ENCODE peak calls at places on chromosome 14, in ten cellular contexts. One of them, this sample, is unnamed.
A peak's percentile ranks its signal among the peaks of the same experiment; 100 is the strongest.

GRCh38 chr14:49679271-49679670 is 8.7 kb downstream of the POLE2 start:
- DNase-seq in MG63: no peak
- DNase-seq in putamen: no peak
- DNase-seq in activated T-cell treated with anti-CD3 and anti-CD28 coated beads for 1 hour: no peak
- DNase-seq in mucosa of gallbladder: no peak
- DNase-seq in NCI-H526: no peak
- DNase-seq in HTR-8/SVneo: no peak
- DNase-seq in Right ventricle myocardium superior: no peak
- DNase-seq in cardiac fibroblast: no peak
- DNase-seq in GM12892: no peak
- DNase-seq in this sample: no peak

GRCh38 chr14:86712176-86712575 is 1182.2 kb downstream of the FLRT2 start:
- DNase-seq in MG63: no peak
- DNase-seq in putamen: no peak
- DNase-seq in activated T-cell treated with anti-CD3 and anti-CD28 coated beads for 1 hour: no peak
- DNase-seq in mucosa of gallbladder: no peak
- DNase-seq in NCI-H526: no peak
- DNase-seq in HTR-8/SVneo: no peak
- DNase-seq in Right ventricle myocardium superior: no peak
- DNase-seq in cardiac fibroblast: peak; percentile 9
- DNase-seq in GM12892: no peak
- DNase-seq in this sample: no peak

GRCh38 chr14:101200008-101200649 is 296.6 kb upstream of the RTL1 start:
- DNase-seq in MG63: no peak
- DNase-seq in putamen: no peak
- DNase-seq in activated T-cell treated with anti-CD3 and anti-CD28 coated beads for 1 hour: no peak
- DNase-seq in mucosa of gallbladder: no peak
- DNase-seq in NCI-H526: no peak
- DNase-seq in HTR-8/SVneo: no peak
- DNase-seq in Right ventricle myocardium superior: no peak
- DNase-seq in cardiac fibroblast: no peak
- DNase-seq in GM12892: no peak
- DNase-seq in this sample: no peak

GRCh38 chr14:100587248-100587762 is at the start of gene BEGAIN:
- DNase-seq in MG63: no peak
- DNase-seq in putamen: no peak
- DNase-seq in activated T-cell treated with anti-CD3 and anti-CD28 coated beads for 1 hour: no peak
- DNase-seq in mucosa of gallbladder: no peak
- DNase-seq in NCI-H526: no peak
- DNase-seq in HTR-8/SVneo: no peak
- DNase-seq in Right ventricle myocardium superior: peak; percentile 16
- DNase-seq in cardiac fibroblast: no peak
- DNase-seq in GM12892: no peak
- DNase-seq in this sample: no peak

GRCh38 chr14:44846232-44846824 is 115.4 kb downstream of the KLHL28 start:
- DNase-seq in MG63: no peak
- DNase-seq in putamen: peak; percentile 39
- DNase-seq in activated T-cell treated with anti-CD3 and anti-CD28 coated beads for 1 hour: no peak
- DNase-seq in mucosa of gallbladder: peak; percentile 11
- DNase-seq in NCI-H526: peak; percentile 35
- DNase-seq in HTR-8/SVneo: peak; percentile 34
- DNase-seq in Right ventricle myocardium superior: no peak
- DNase-seq in cardiac fibroblast: peak; percentile 67
- DNase-seq in GM12892: no peak
- DNase-seq in this sample: peak; percentile 8

GRCh38 chr14:66359500-66359899 is 126.7 kb upstream of the CCDC196 start:
- DNase-seq in MG63: no peak
- DNase-seq in putamen: peak; percentile 58
- DNase-seq in activated T-cell treated with anti-CD3 and anti-CD28 coated beads for 1 hour: peak; percentile 1
- DNase-seq in mucosa of gallbladder: no peak
- DNase-seq in NCI-H526: peak; percentile 72
- DNase-seq in HTR-8/SVneo: peak; percentile 78
- DNase-seq in Right ventricle myocardium superior: no peak
- DNase-seq in cardiac fibroblast: peak; percentile 81
- DNase-seq in GM12892: peak; percentile 7
- DNase-seq in this sample: no peak

GRCh38 chr14:92987713-92988510 is 65.0 kb downstream of the CHGA start:
- DNase-seq in MG63: no peak
- DNase-seq in putamen: no peak
- DNase-seq in activated T-cell treated with anti-CD3 and anti-CD28 coated beads for 1 hour: no peak
- DNase-seq in mucosa of gallbladder: no peak
- DNase-seq in NCI-H526: peak; percentile 78
- DNase-seq in HTR-8/SVneo: no peak
- DNase-seq in Right ventricle myocardium superior: peak; percentile 34
- DNase-seq in cardiac fibroblast: no peak
- DNase-seq in GM12892: no peak
- DNase-seq in this sample: no peak

GRCh38 chr14:100467939-100468338 is 119.3 kb downstream of the BEGAIN start:
- DNase-seq in MG63: no peak
- DNase-seq in putamen: no peak
- DNase-seq in activated T-cell treated with anti-CD3 and anti-CD28 coated beads for 1 hour: no peak
- DNase-seq in mucosa of gallbladder: no peak
- DNase-seq in NCI-H526: no peak
- DNase-seq in HTR-8/SVneo: no peak
- DNase-seq in Right ventricle myocardium superior: no peak
- DNase-seq in cardiac fibroblast: no peak
- DNase-seq in GM12892: no peak
- DNase-seq in this sample: no peak

GRCh38 chr14:38197761-38198345 is 9.9 kb upstream of the SSTR1 start:
- DNase-seq in MG63: no peak
- DNase-seq in putamen: no peak
- DNase-seq in activated T-cell treated with anti-CD3 and anti-CD28 coated beads for 1 hour: no peak
- DNase-seq in mucosa of gallbladder: no peak
- DNase-seq in NCI-H526: no peak
- DNase-seq in HTR-8/SVneo: no peak
- DNase-seq in Right ventricle myocardium superior: no peak
- DNase-seq in cardiac fibroblast: no peak
- DNase-seq in GM12892: no peak
- DNase-seq in this sample: no peak

GRCh38 chr14:75794615-75795038 is 133.6 kb downstream of the TTLL5 start:
- DNase-seq in MG63: peak; percentile 8
- DNase-seq in putamen: peak; percentile 23
- DNase-seq in activated T-cell treated with anti-CD3 and anti-CD28 coated beads for 1 hour: no peak
- DNase-seq in mucosa of gallbladder: no peak
- DNase-seq in NCI-H526: no peak
- DNase-seq in HTR-8/SVneo: peak; percentile 30
- DNase-seq in Right ventricle myocardium superior: no peak
- DNase-seq in cardiac fibroblast: peak; percentile 91
- DNase-seq in GM12892: no peak
- DNase-seq in this sample: no peak

GRCh38 chr14:43475762-43476161 is 1031.3 kb downstream of the FSCB start:
- DNase-seq in MG63: no peak
- DNase-seq in putamen: no peak
- DNase-seq in activated T-cell treated with anti-CD3 and anti-CD28 coated beads for 1 hour: no peak
- DNase-seq in mucosa of gallbladder: no peak
- DNase-seq in NCI-H526: no peak
- DNase-seq in HTR-8/SVneo: no peak
- DNase-seq in Right ventricle myocardium superior: no peak
- DNase-seq in cardiac fibroblast: no peak
- DNase-seq in GM12892: no peak
- DNase-seq in this sample: no peak

GRCh38 chr14:24378981-24379906 is 11.3 kb downstream of the NFATC4 start:
- DNase-seq in MG63: no peak
- DNase-seq in putamen: no peak
- DNase-seq in activated T-cell treated with anti-CD3 and anti-CD28 coated beads for 1 hour: no peak
- DNase-seq in mucosa of gallbladder: no peak
- DNase-seq in NCI-H526: no peak
- DNase-seq in HTR-8/SVneo: no peak
- DNase-seq in Right ventricle myocardium superior: no peak
- DNase-seq in cardiac fibroblast: no peak
- DNase-seq in GM12892: no peak
- DNase-seq in this sample: no peak

GRCh38 chr14:103220982-103221641 is 97.9 kb downstream of the TNFAIP2 start:
- DNase-seq in MG63: no peak
- DNase-seq in putamen: no peak
- DNase-seq in activated T-cell treated with anti-CD3 and anti-CD28 coated beads for 1 hour: no peak
- DNase-seq in mucosa of gallbladder: no peak
- DNase-seq in NCI-H526: no peak
- DNase-seq in HTR-8/SVneo: no peak
- DNase-seq in Right ventricle myocardium superior: no peak
- DNase-seq in cardiac fibroblast: peak; percentile 12
- DNase-seq in GM12892: no peak
- DNase-seq in this sample: no peak

GRCh38 chr14:102046337-102047278 is 40.2 kb downstream of the HSP90AA1 start:
- DNase-seq in MG63: no peak
- DNase-seq in putamen: peak; percentile 57
- DNase-seq in activated T-cell treated with anti-CD3 and anti-CD28 coated beads for 1 hour: no peak
- DNase-seq in mucosa of gallbladder: peak; percentile 81
- DNase-seq in NCI-H526: peak; percentile 88
- DNase-seq in HTR-8/SVneo: peak; percentile 27
- DNase-seq in Right ventricle myocardium superior: peak; percentile 89
- DNase-seq in cardiac fibroblast: peak; percentile 73
- DNase-seq in GM12892: no peak
- DNase-seq in this sample: peak; percentile 69

GRCh38 chr14:68322970-68323620 is 469.8 kb downstream of the ZFP36L1 start:
- DNase-seq in MG63: no peak
- DNase-seq in putamen: no peak
- DNase-seq in activated T-cell treated with anti-CD3 and anti-CD28 coated beads for 1 hour: no peak
- DNase-seq in mucosa of gallbladder: no peak
- DNase-seq in NCI-H526: no peak
- DNase-seq in HTR-8/SVneo: no peak
- DNase-seq in Right ventricle myocardium superior: no peak
- DNase-seq in cardiac fibroblast: no peak
- DNase-seq in GM12892: no peak
- DNase-seq in this sample: no peak

GRCh38 chr14:72975776-72976175 is 49.5 kb downstream of the DCAF4 start:
- DNase-seq in MG63: no peak
- DNase-seq in putamen: no peak
- DNase-seq in activated T-cell treated with anti-CD3 and anti-CD28 coated beads for 1 hour: no peak
- DNase-seq in mucosa of gallbladder: no peak
- DNase-seq in NCI-H526: no peak
- DNase-seq in HTR-8/SVneo: no peak
- DNase-seq in Right ventricle myocardium superior: no peak
- DNase-seq in cardiac fibroblast: no peak
- DNase-seq in GM12892: no peak
- DNase-seq in this sample: no peak

GRCh38 chr14:21940887-21941855 is 267.6 kb upstream of the OR4E1 start:
- DNase-seq in MG63: no peak
- DNase-seq in putamen: no peak
- DNase-seq in activated T-cell treated with anti-CD3 and anti-CD28 coated beads for 1 hour: peak; percentile 10
- DNase-seq in mucosa of gallbladder: no peak
- DNase-seq in NCI-H526: no peak
- DNase-seq in HTR-8/SVneo: no peak
- DNase-seq in Right ventricle myocardium superior: no peak
- DNase-seq in cardiac fibroblast: peak; percentile 0
- DNase-seq in GM12892: no peak
- DNase-seq in this sample: no peak

GRCh38 chr14:50964683-50965390 is 20.6 kb upstream of the PYGL start:
- DNase-seq in MG63: peak; percentile 12
- DNase-seq in putamen: peak; percentile 29
- DNase-seq in activated T-cell treated with anti-CD3 and anti-CD28 coated beads for 1 hour: no peak
- DNase-seq in mucosa of gallbladder: peak; percentile 65
- DNase-seq in NCI-H526: no peak
- DNase-seq in HTR-8/SVneo: peak; percentile 58
- DNase-seq in Right ventricle myocardium superior: no peak
- DNase-seq in cardiac fibroblast: peak; percentile 97
- DNase-seq in GM12892: no peak
- DNase-seq in this sample: no peak

GRCh38 chr14:51202914-51203665 is 37.0 kb upstream of the TMX1 start:
- DNase-seq in MG63: no peak
- DNase-seq in putamen: no peak
- DNase-seq in activated T-cell treated with anti-CD3 and anti-CD28 coated beads for 1 hour: no peak
- DNase-seq in mucosa of gallbladder: no peak
- DNase-seq in NCI-H526: no peak
- DNase-seq in HTR-8/SVneo: no peak
- DNase-seq in Right ventricle myocardium superior: no peak
- DNase-seq in cardiac fibroblast: no peak
- DNase-seq in GM12892: no peak
- DNase-seq in this sample: no peak

GRCh38 chr14:104314251-104314941 is 176.0 kb downstream of the KIF26A start:
- DNase-seq in MG63: no peak
- DNase-seq in putamen: no peak
- DNase-seq in activated T-cell treated with anti-CD3 and anti-CD28 coated beads for 1 hour: no peak
- DNase-seq in mucosa of gallbladder: no peak
- DNase-seq in NCI-H526: peak; percentile 79
- DNase-seq in HTR-8/SVneo: no peak
- DNase-seq in Right ventricle myocardium superior: peak; percentile 24
- DNase-seq in cardiac fibroblast: no peak
- DNase-seq in GM12892: no peak
- DNase-seq in this sample: no peak

GRCh38 chr14:99664636-99665273 is 19.3 kb upstream of the CYP46A1 start:
- DNase-seq in MG63: no peak
- DNase-seq in putamen: no peak
- DNase-seq in activated T-cell treated with anti-CD3 and anti-CD28 coated beads for 1 hour: no peak
- DNase-seq in mucosa of gallbladder: no peak
- DNase-seq in NCI-H526: no peak
- DNase-seq in HTR-8/SVneo: no peak
- DNase-seq in Right ventricle myocardium superior: no peak
- DNase-seq in cardiac fibroblast: no peak
- DNase-seq in GM12892: no peak
- DNase-seq in this sample: no peak

GRCh38 chr14:58969951-58970751 is 218.3 kb upstream of the DAAM1 start:
- DNase-seq in MG63: no peak
- DNase-seq in putamen: no peak
- DNase-seq in activated T-cell treated with anti-CD3 and anti-CD28 coated beads for 1 hour: no peak
- DNase-seq in mucosa of gallbladder: no peak
- DNase-seq in NCI-H526: no peak
- DNase-seq in HTR-8/SVneo: no peak
- DNase-seq in Right ventricle myocardium superior: no peak
- DNase-seq in cardiac fibroblast: peak; percentile 6
- DNase-seq in GM12892: no peak
- DNase-seq in this sample: no peak

GRCh38 chr14:49926803-49927202 is 33.9 kb downstream of the ARF6 start:
- DNase-seq in MG63: no peak
- DNase-seq in putamen: no peak
- DNase-seq in activated T-cell treated with anti-CD3 and anti-CD28 coated beads for 1 hour: no peak
- DNase-seq in mucosa of gallbladder: no peak
- DNase-seq in NCI-H526: no peak
- DNase-seq in HTR-8/SVneo: no peak
- DNase-seq in Right ventricle myocardium superior: no peak
- DNase-seq in cardiac fibroblast: no peak
- DNase-seq in GM12892: no peak
- DNase-seq in this sample: no peak

GRCh38 chr14:85584481-85584880 is 54.5 kb downstream of the FLRT2 start:
- DNase-seq in MG63: no peak
- DNase-seq in putamen: no peak
- DNase-seq in activated T-cell treated with anti-CD3 and anti-CD28 coated beads for 1 hour: no peak
- DNase-seq in mucosa of gallbladder: no peak
- DNase-seq in NCI-H526: no peak
- DNase-seq in HTR-8/SVneo: no peak
- DNase-seq in Right ventricle myocardium superior: no peak
- DNase-seq in cardiac fibroblast: no peak
- DNase-seq in GM12892: no peak
- DNase-seq in this sample: no peak

GRCh38 chr14:84937449-84937848 is 592.5 kb upstream of the FLRT2 start:
- DNase-seq in MG63: no peak
- DNase-seq in putamen: no peak
- DNase-seq in activated T-cell treated with anti-CD3 and anti-CD28 coated beads for 1 hour: no peak
- DNase-seq in mucosa of gallbladder: no peak
- DNase-seq in NCI-H526: no peak
- DNase-seq in HTR-8/SVneo: no peak
- DNase-seq in Right ventricle myocardium superior: peak; percentile 43
- DNase-seq in cardiac fibroblast: no peak
- DNase-seq in GM12892: no peak
- DNase-seq in this sample: no peak

GRCh38 chr14:33916663-33917565 is 34.0 kb downstream of the EGLN3 start:
- DNase-seq in MG63: peak; percentile 47
- DNase-seq in putamen: no peak
- DNase-seq in activated T-cell treated with anti-CD3 and anti-CD28 coated beads for 1 hour: no peak
- DNase-seq in mucosa of gallbladder: no peak
- DNase-seq in NCI-H526: no peak
- DNase-seq in HTR-8/SVneo: no peak
- DNase-seq in Right ventricle myocardium superior: no peak
- DNase-seq in cardiac fibroblast: peak; percentile 64
- DNase-seq in GM12892: no peak
- DNase-seq in this sample: no peak